ENCODE peak calls at places on chromosomes 13 and 19, in eight cellular contexts. One of them, this sample, is unnamed.

GRCh38 chr13:101127741-101128353 is 288.5 kb downstream of the NALCN start:
- DNase-seq in GM10248: peak
- DNase-seq in Calu3: no peak
- DNase-seq in choroid plexus epithelial cell: peak
- DNase-seq in psoas muscle: no peak
- DNase-seq in cardiac muscle cell: peak
- DNase-seq in lung: no peak
- DNase-seq in activated B cell treated with CpG ODN at 0.5 μM for 24 hours: no peak
- DNase-seq in this sample: peak

GRCh38 chr13:85798999-85799646 is at the start of gene SLITRK6:
- DNase-seq in GM10248: no peak
- DNase-seq in Calu3: peak
- DNase-seq in choroid plexus epithelial cell: peak
- DNase-seq in psoas muscle: no peak
- DNase-seq in cardiac muscle cell: peak
- DNase-seq in lung: no peak
- DNase-seq in activated B cell treated with CpG ODN at 0.5 μM for 24 hours: no peak
- DNase-seq in this sample: peak

GRCh38 chr13:83221813-83222241 is 660.4 kb downstream of the SLITRK1 start:
- DNase-seq in GM10248: no peak
- DNase-seq in Calu3: no peak
- DNase-seq in choroid plexus epithelial cell: peak
- DNase-seq in psoas muscle: no peak
- DNase-seq in cardiac muscle cell: peak
- DNase-seq in lung: no peak
- DNase-seq in activated B cell treated with CpG ODN at 0.5 μM for 24 hours: no peak
- DNase-seq in this sample: peak

GRCh38 chr13:30002577-30002976 is 152.2 kb upstream of the UBL3 start:
- DNase-seq in GM10248: no peak
- DNase-seq in Calu3: no peak
- DNase-seq in choroid plexus epithelial cell: peak
- DNase-seq in psoas muscle: no peak
- DNase-seq in cardiac muscle cell: peak
- DNase-seq in lung: no peak
- DNase-seq in activated B cell treated with CpG ODN at 0.5 μM for 24 hours: no peak
- DNase-seq in this sample: peak

GRCh38 chr19:33214621-33215020 is 11.0 kb downstream of the SLC7A10 start:
- DNase-seq in GM10248: no peak
- DNase-seq in Calu3: peak
- DNase-seq in choroid plexus epithelial cell: peak
- DNase-seq in psoas muscle: no peak
- DNase-seq in cardiac muscle cell: peak
- DNase-seq in lung: no peak
- DNase-seq in activated B cell treated with CpG ODN at 0.5 μM for 24 hours: no peak
- DNase-seq in this sample: no peak

GRCh38 chr19:27765912-27766725 is 1446.8 kb downstream of the UQCRFS1 start:
- DNase-seq in GM10248: no peak
- DNase-seq in Calu3: no peak
- DNase-seq in choroid plexus epithelial cell: no peak
- DNase-seq in psoas muscle: no peak
- DNase-seq in cardiac muscle cell: no peak
- DNase-seq in lung: no peak
- DNase-seq in activated B cell treated with CpG ODN at 0.5 μM for 24 hours: no peak
- DNase-seq in this sample: no peak

GRCh38 chr19:35977446-35978222 is 17.4 kb upstream of the SDHAF1 start:
- DNase-seq in GM10248: no peak
- DNase-seq in Calu3: peak
- DNase-seq in choroid plexus epithelial cell: no peak
- DNase-seq in psoas muscle: no peak
- DNase-seq in cardiac muscle cell: no peak
- DNase-seq in lung: no peak
- DNase-seq in activated B cell treated with CpG ODN at 0.5 μM for 24 hours: no peak
- DNase-seq in this sample: no peak

GRCh38 chr13:98141938-98142426 is 912 bp upstream of the FARP1 start:
- DNase-seq in GM10248: peak
- DNase-seq in Calu3: no peak
- DNase-seq in choroid plexus epithelial cell: no peak
- DNase-seq in psoas muscle: peak
- DNase-seq in cardiac muscle cell: peak
- DNase-seq in lung: peak
- DNase-seq in activated B cell treated with CpG ODN at 0.5 μM for 24 hours: no peak
- DNase-seq in this sample: no peak

GRCh38 chr19:31955884-31956283 is 389.5 kb upstream of the ZNF507 start:
- DNase-seq in GM10248: no peak
- DNase-seq in Calu3: no peak
- DNase-seq in choroid plexus epithelial cell: no peak
- DNase-seq in psoas muscle: no peak
- DNase-seq in cardiac muscle cell: no peak
- DNase-seq in lung: no peak
- DNase-seq in activated B cell treated with CpG ODN at 0.5 μM for 24 hours: no peak
- DNase-seq in this sample: no peak

GRCh38 chr19:6997679-6998445 is 23.4 kb downstream of the MBD3L2B start:
- DNase-seq in GM10248: peak
- DNase-seq in Calu3: no peak
- DNase-seq in choroid plexus epithelial cell: peak
- DNase-seq in psoas muscle: no peak
- DNase-seq in cardiac muscle cell: peak
- DNase-seq in lung: no peak
- DNase-seq in activated B cell treated with CpG ODN at 0.5 μM for 24 hours: no peak
- DNase-seq in this sample: no peak

GRCh38 chr13:50275392-50276063 is 260.3 kb downstream of the KCNRG start:
- DNase-seq in GM10248: no peak
- DNase-seq in Calu3: no peak
- DNase-seq in choroid plexus epithelial cell: no peak
- DNase-seq in psoas muscle: no peak
- DNase-seq in cardiac muscle cell: no peak
- DNase-seq in lung: no peak
- DNase-seq in activated B cell treated with CpG ODN at 0.5 μM for 24 hours: no peak
- DNase-seq in this sample: no peak

GRCh38 chr13:46473806-46474205 is 79.2 kb upstream of the LRCH1 start:
- DNase-seq in GM10248: no peak
- DNase-seq in Calu3: no peak
- DNase-seq in choroid plexus epithelial cell: no peak
- DNase-seq in psoas muscle: no peak
- DNase-seq in cardiac muscle cell: no peak
- DNase-seq in lung: no peak
- DNase-seq in activated B cell treated with CpG ODN at 0.5 μM for 24 hours: no peak
- DNase-seq in this sample: no peak

GRCh38 chr19:35703343-35703742 is 1.0 kb upstream of the ZBTB32 start:
- DNase-seq in GM10248: no peak
- DNase-seq in Calu3: no peak
- DNase-seq in choroid plexus epithelial cell: no peak
- DNase-seq in psoas muscle: no peak
- DNase-seq in cardiac muscle cell: no peak
- DNase-seq in lung: no peak
- DNase-seq in activated B cell treated with CpG ODN at 0.5 μM for 24 hours: no peak
- DNase-seq in this sample: no peak

DNA sequence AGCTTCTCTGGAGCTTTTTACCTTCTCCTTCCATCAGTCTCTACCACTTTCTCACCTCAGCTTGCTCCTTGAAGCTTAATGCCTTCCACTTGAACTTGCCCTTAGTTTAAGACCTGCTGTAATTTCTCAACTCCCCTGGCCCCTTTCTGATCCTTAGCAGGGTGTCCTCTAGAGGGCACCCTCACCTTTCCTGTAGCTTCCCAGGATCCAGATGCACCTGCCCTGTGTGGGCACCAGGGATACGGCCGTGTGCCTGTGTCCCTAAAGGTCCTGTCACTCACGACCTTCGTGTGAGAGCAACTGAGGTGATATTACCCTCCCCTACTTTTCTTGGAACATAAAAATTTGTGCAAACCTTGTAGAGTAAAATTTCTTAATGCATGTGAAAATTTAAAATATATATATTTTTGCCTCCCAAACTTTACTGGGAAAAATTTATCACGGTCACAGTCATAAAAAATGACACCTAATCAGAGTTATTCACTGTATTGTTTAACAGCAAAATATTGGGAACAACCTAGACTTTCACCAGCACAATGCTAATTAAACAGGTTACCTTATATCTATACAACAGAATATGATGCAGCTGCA is 46.4 kb downstream of the PSG3 start:
- DNase-seq in GM10248: peak
- DNase-seq in Calu3: peak
- DNase-seq in choroid plexus epithelial cell: peak
- DNase-seq in psoas muscle: no peak
- DNase-seq in cardiac muscle cell: peak
- DNase-seq in lung: no peak
- DNase-seq in activated B cell treated with CpG ODN at 0.5 μM for 24 hours: no peak
- DNase-seq in this sample: peak
- TF ChIP-seq CTCF in GM10248: peak
- TF ChIP-seq CTCF in Calu3: peak
- TF ChIP-seq CTCF in choroid plexus epithelial cell: peak
- TF ChIP-seq CTCF in psoas muscle: no peak
- TF ChIP-seq CTCF in cardiac muscle cell: peak
- TF ChIP-seq CTCF in lung: no peak
- TF ChIP-seq CTCF in activated B cell treated with CpG ODN at 0.5 μM for 24 hours: no peak
- TF ChIP-seq CTCF in this sample: peak

GRCh38 chr19:18771328-18772242 is 19.5 kb downstream of the COMP start:
- DNase-seq in GM10248: no peak
- DNase-seq in Calu3: no peak
- DNase-seq in choroid plexus epithelial cell: no peak
- DNase-seq in psoas muscle: no peak
- DNase-seq in cardiac muscle cell: no peak
- DNase-seq in lung: no peak
- DNase-seq in activated B cell treated with CpG ODN at 0.5 μM for 24 hours: no peak
- DNase-seq in this sample: no peak
- TF ChIP-seq CTCF in GM10248: peak
- TF ChIP-seq CTCF in Calu3: no peak
- TF ChIP-seq CTCF in choroid plexus epithelial cell: peak
- TF ChIP-seq CTCF in psoas muscle: no peak
- TF ChIP-seq CTCF in cardiac muscle cell: peak
- TF ChIP-seq CTCF in lung: no peak
- TF ChIP-seq CTCF in activated B cell treated with CpG ODN at 0.5 μM for 24 hours: no peak
- TF ChIP-seq CTCF in this sample: no peak

GRCh38 chr13:43787998-43788397 is 1.2 kb upstream of the ENOX1 start:
- DNase-seq in GM10248: peak
- DNase-seq in Calu3: peak
- DNase-seq in choroid plexus epithelial cell: peak
- DNase-seq in psoas muscle: no peak
- DNase-seq in cardiac muscle cell: peak
- DNase-seq in lung: no peak
- DNase-seq in activated B cell treated with CpG ODN at 0.5 μM for 24 hours: no peak
- DNase-seq in this sample: no peak
- TF ChIP-seq CTCF in GM10248: no peak
- TF ChIP-seq CTCF in Calu3: peak
- TF ChIP-seq CTCF in choroid plexus epithelial cell: peak
- TF ChIP-seq CTCF in psoas muscle: no peak
- TF ChIP-seq CTCF in cardiac muscle cell: peak
- TF ChIP-seq CTCF in lung: no peak
- TF ChIP-seq CTCF in activated B cell treated with CpG ODN at 0.5 μM for 24 hours: no peak
- TF ChIP-seq CTCF in this sample: no peak

DNA sequence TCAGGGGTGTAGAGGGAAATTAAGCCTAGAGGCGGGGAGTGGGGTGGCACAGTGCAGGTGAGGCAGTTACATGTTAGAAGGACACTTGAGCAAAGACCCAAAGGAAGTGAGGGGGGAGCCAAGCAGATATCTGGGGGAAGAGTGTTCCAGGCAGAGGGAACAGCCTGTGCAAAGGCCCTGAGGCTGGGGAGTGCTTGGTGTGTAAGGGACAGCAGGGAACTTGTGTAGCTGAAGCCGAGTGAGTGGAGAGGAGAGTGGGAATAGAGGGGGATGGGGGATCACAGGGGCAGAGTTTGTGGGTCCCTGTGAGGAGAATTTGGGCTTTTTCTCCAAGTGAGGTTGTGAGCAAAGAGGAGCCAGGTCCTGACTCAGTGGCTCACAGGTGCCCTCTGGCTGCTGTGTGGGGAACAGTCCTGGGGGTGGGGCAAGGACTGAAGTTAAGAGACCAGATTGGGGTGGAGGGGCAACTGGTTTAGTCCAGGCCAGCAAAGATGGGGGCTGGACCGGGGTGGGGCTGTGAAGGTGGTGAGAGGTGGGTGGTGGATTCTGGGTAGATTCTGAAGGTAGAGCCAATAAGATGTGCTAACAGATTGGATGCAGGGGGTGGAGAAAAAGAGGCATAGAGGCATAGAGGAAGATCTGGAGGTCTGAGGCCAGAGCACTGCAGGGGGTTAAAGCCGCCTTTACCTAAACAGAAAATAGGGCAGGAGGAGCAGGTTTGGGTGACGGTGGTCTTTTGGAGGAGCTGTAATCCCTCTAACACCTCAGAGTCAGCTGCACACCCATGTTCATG is 75.3 kb downstream of the CACNA1A start:
- DNase-seq in GM10248: peak
- DNase-seq in Calu3: peak
- DNase-seq in choroid plexus epithelial cell: peak
- DNase-seq in psoas muscle: peak
- DNase-seq in cardiac muscle cell: peak
- DNase-seq in lung: peak
- DNase-seq in activated B cell treated with CpG ODN at 0.5 μM for 24 hours: peak
- DNase-seq in this sample: peak
- TF ChIP-seq CTCF in GM10248: peak
- TF ChIP-seq CTCF in Calu3: peak
- TF ChIP-seq CTCF in choroid plexus epithelial cell: peak
- TF ChIP-seq CTCF in psoas muscle: peak
- TF ChIP-seq CTCF in cardiac muscle cell: peak
- TF ChIP-seq CTCF in lung: no peak
- TF ChIP-seq CTCF in activated B cell treated with CpG ODN at 0.5 μM for 24 hours: no peak
- TF ChIP-seq CTCF in this sample: peak

DNA sequence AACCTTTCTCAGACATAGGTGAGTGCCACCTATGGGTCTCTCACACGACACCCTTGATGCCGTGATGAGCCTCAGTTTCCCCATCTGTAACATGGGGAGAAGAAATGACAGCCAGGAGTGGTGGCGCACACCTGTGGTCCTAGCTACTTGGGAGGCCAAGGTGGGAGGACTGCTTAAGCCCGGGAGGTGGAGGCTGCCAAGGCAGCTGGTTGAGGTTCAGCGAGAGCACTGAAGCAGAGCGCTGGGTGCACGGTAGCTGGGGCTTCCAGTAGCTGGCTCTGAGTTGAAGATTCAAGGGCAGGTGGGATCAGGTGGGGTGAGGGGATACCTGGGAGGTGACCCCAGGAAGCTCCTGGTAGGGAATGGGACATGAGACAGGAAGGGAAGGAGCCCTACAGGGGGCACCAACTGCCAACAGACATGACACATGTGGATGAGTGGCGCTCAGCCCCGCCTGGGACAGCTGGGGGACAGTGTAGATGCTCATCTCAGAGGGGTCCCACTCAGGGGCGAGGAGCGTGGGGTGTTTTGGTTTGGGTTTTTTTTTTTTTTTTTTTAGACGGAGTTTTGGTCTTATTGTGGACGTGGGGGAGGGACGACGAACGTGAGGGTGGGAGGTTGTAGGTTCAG is 6.5 kb upstream of the SSBP4 start:
- DNase-seq in GM10248: no peak
- DNase-seq in Calu3: no peak
- DNase-seq in choroid plexus epithelial cell: no peak
- DNase-seq in psoas muscle: no peak
- DNase-seq in cardiac muscle cell: no peak
- DNase-seq in lung: no peak
- DNase-seq in activated B cell treated with CpG ODN at 0.5 μM for 24 hours: no peak
- DNase-seq in this sample: no peak
- TF ChIP-seq CTCF in GM10248: no peak
- TF ChIP-seq CTCF in Calu3: no peak
- TF ChIP-seq CTCF in choroid plexus epithelial cell: peak
- TF ChIP-seq CTCF in psoas muscle: no peak
- TF ChIP-seq CTCF in cardiac muscle cell: no peak
- TF ChIP-seq CTCF in lung: no peak
- TF ChIP-seq CTCF in activated B cell treated with CpG ODN at 0.5 μM for 24 hours: no peak
- TF ChIP-seq CTCF in this sample: no peak